ENCODE peak calls at places on chromosome 22, in nine cellular contexts. Q, N, O, F, Z, C, R, S and I are unnamed samples.
A peak's percentile ranks its signal among the peaks of the same experiment; 100 is the strongest.

GRCh38 chr22:35425971-35426800 is 26.2 kb downstream of the MCM5 start:
- DNase-seq in Q (no peak), N (no peak), O (no peak), F (no peak), Z (no peak), C (no peak), R (peak; percentile 6), S (no peak), I (no peak)

GRCh38 chr22:23131931-23132330 is 9.9 kb downstream of the RSPH14 start:
- DNase-seq in Q (no peak), N (no peak), O (no peak), F (no peak), Z (no peak), C (no peak), R (no peak), S (no peak), I (no peak)

GRCh38 chr22:43094085-43094484 is 4.9 kb upstream of the TTLL1 start:
- DNase-seq in Q (no peak), N (no peak), O (no peak), F (no peak), Z (no peak), C (no peak), R (peak; percentile 50), S (no peak), I (peak; percentile 64)

GRCh38 chr22:35930933-35931332 is 97.7 kb downstream of the RBFOX2 start:
- DNase-seq in Q (no peak), N (peak; percentile 41), O (peak; percentile 9), F (peak; percentile 42), Z (peak; percentile 29), C (no peak), R (peak; percentile 53), S (no peak), I (peak; percentile 70)

GRCh38 chr22:47710135-47710534 is 947.7 kb downstream of the TBC1D22A start:
- DNase-seq in Q (no peak), N (no peak), O (no peak), F (no peak), Z (no peak), C (no peak), R (no peak), S (no peak), I (no peak)

GRCh38 chr22:46097268-46097900 is 52.9 kb upstream of the PPARA start:
- DNase-seq in Q (no peak), N (no peak), O (no peak), F (no peak), Z (no peak), C (no peak), R (no peak), S (no peak), I (no peak)

GRCh38 chr22:30562391-30562790 is 12.1 kb downstream of the GAL3ST1 start:
- DNase-seq in Q (no peak), N (no peak), O (no peak), F (no peak), Z (peak; percentile 49), C (no peak), R (peak; percentile 44), S (no peak), I (peak; percentile 95)

GRCh38 chr22:20450551-20450906 is 12.9 kb upstream of the SCARF2 start:
- DNase-seq in Q (no peak), N (no peak), O (no peak), F (no peak), Z (no peak), C (no peak), R (no peak), S (no peak), I (no peak)

GRCh38 chr22:49149721-49150608 is 677.7 kb downstream of the BRD1 start:
- DNase-seq in Q (no peak), N (no peak), O (no peak), F (no peak), Z (no peak), C (peak; percentile 49), R (no peak), S (no peak), I (no peak)

GRCh38 chr22:20578192-20578591 is 70.8 kb downstream of the MED15 start:
- DNase-seq in Q (no peak), N (no peak), O (no peak), F (no peak), Z (no peak), C (no peak), R (no peak), S (no peak), I (no peak)